ENCODE peak calls at places on chromosomes 5 and 9, in six cellular contexts. One of them, this sample, is unnamed.

GRCh38 chr5:180138976-180139730 is 67.6 kb upstream of the RNF130 start:
- DNase-seq in head of caudate nucleus: no peak
- DNase-seq in EH: no peak
- DNase-seq in brain microvascular endothelial cell: no peak
- DNase-seq in AG04449: no peak
- DNase-seq in AG09319: no peak
- DNase-seq in this sample: no peak

GRCh38 chr9:69264526-69264925 is 60.5 kb upstream of the ENTREP1 start:
- DNase-seq in AG04449: no peak
- DNase-seq in AG09319: no peak
- DNase-seq in head of caudate nucleus: no peak
- DNase-seq in brain microvascular endothelial cell: no peak
- DNase-seq in EH: no peak
- DNase-seq in this sample: no peak

GRCh38 chr9:90331826-90332575 is 310.6 kb downstream of the DIRAS2 start:
- DNase-seq in AG09319: no peak
- DNase-seq in AG04449: peak; percentile 12
- DNase-seq in head of caudate nucleus: no peak
- DNase-seq in EH: peak; percentile 43
- DNase-seq in brain microvascular endothelial cell: peak; percentile 40
- DNase-seq in this sample: peak; percentile 2

GRCh38 chr5:125274938-125275759 is 528.7 kb upstream of the ZNF608 start:
- DNase-seq in AG09319: no peak
- DNase-seq in AG04449: no peak
- DNase-seq in brain microvascular endothelial cell: peak; percentile 27
- DNase-seq in EH: peak; percentile 48
- DNase-seq in head of caudate nucleus: no peak
- DNase-seq in this sample: no peak

GRCh38 chr5:128304121-128304520 is 220.6 kb downstream of the SLC12A2 start:
- DNase-seq in AG09319: no peak
- DNase-seq in brain microvascular endothelial cell: peak; percentile 87
- DNase-seq in EH: peak; percentile 70
- DNase-seq in head of caudate nucleus: no peak
- DNase-seq in AG04449: peak; percentile 9
- DNase-seq in this sample: peak; percentile 34

GRCh38 chr9:35490155-35490909 is 421 bp downstream of the RUSC2 start:
- DNase-seq in brain microvascular endothelial cell: no peak
- DNase-seq in AG04449: no peak
- DNase-seq in head of caudate nucleus: peak; percentile 23
- DNase-seq in EH: peak; percentile 35
- DNase-seq in AG09319: no peak
- DNase-seq in this sample: no peak

GRCh38 chr9:93586290-93587057 is 10.1 kb downstream of the PHF2 start:
- DNase-seq in EH: no peak
- DNase-seq in AG04449: no peak
- DNase-seq in head of caudate nucleus: no peak
- DNase-seq in brain microvascular endothelial cell: no peak
- DNase-seq in AG09319: no peak
- DNase-seq in this sample: no peak

GRCh38 chr5:147791181-147791580 is 8.7 kb upstream of the JAKMIP2 start:
- DNase-seq in head of caudate nucleus: no peak
- DNase-seq in AG04449: no peak
- DNase-seq in brain microvascular endothelial cell: no peak
- DNase-seq in AG09319: no peak
- DNase-seq in EH: no peak
- DNase-seq in this sample: no peak

GRCh38 chr5:28523887-28524637 is 1485.7 kb upstream of the CDH9 start:
- DNase-seq in EH: peak; percentile 1
- DNase-seq in AG04449: peak; percentile 75
- DNase-seq in brain microvascular endothelial cell: peak; percentile 94
- DNase-seq in head of caudate nucleus: no peak
- DNase-seq in AG09319: no peak
- DNase-seq in this sample: no peak

GRCh38 chr9:97924386-97924785 is 2.1 kb upstream of the TRMO start:
- DNase-seq in AG04449: no peak
- DNase-seq in head of caudate nucleus: no peak
- DNase-seq in brain microvascular endothelial cell: no peak
- DNase-seq in EH: no peak
- DNase-seq in AG09319: no peak
- DNase-seq in this sample: no peak

GRCh38 chr5:16957305-16958165 is 21.4 kb upstream of the MYO10 start:
- DNase-seq in AG04449: peak; percentile 82
- DNase-seq in EH: peak; percentile 95
- DNase-seq in AG09319: peak; percentile 54
- DNase-seq in head of caudate nucleus: no peak
- DNase-seq in brain microvascular endothelial cell: peak; percentile 95
- DNase-seq in this sample: peak; percentile 85

GRCh38 chr5:151581347-151581746 is 9.8 kb downstream of the FAT2 start:
- DNase-seq in AG04449: no peak
- DNase-seq in brain microvascular endothelial cell: no peak
- DNase-seq in EH: no peak
- DNase-seq in AG09319: no peak
- DNase-seq in head of caudate nucleus: no peak
- DNase-seq in this sample: no peak